ENCODE peak calls at places on chromosomes 16 and 17, in nine cellular contexts. P is GM20000, G is left lung, N is AG09309, I is endothelial cell, W is neural crest cell, J is AG04449, S is suprapubic skin, D is HFF-Myc. R is an unnamed sample.

GRCh38 chr17:19357351-19358140 is 5.0 kb downstream of the B9D1 start:
- DNase-seq in W (no peak), S (no peak), I (no peak), D (no peak), N (no peak), J (no peak), P (no peak), G (no peak), R (no peak)

GRCh38 chr17:56309897-56310296 is 156.6 kb downstream of the ANKFN1 start:
- DNase-seq in P (no peak), D (no peak), G (no peak), S (no peak), J (no peak), W (no peak), N (no peak), I (no peak), R (peak; percentile 47)

GRCh38 chr16:58020628-58021521 is 4.7 kb upstream of the MMP15 start:
- DNase-seq in S (no peak), D (no peak), J (no peak), W (peak; percentile 72), N (no peak), G (peak; percentile 30), P (peak; percentile 74), I (peak; percentile 69), R (peak; percentile 54)

GRCh38 chr17:65278050-65278819 is 141.1 kb downstream of the RGS9 start:
- DNase-seq in G (no peak), P (no peak), D (no peak), W (peak; percentile 65), J (no peak), N (no peak), S (no peak), I (peak; percentile 79), R (peak; percentile 29)

GRCh38 chr17:50905460-50905803 is 39.3 kb upstream of the TOB1 start:
- DNase-seq in D (no peak), I (no peak), J (no peak), G (no peak), P (no peak), S (no peak), W (no peak), N (no peak), R (no peak)

GRCh38 chr17:38685485-38685884 is 10.7 kb upstream of the EPOP start:
- DNase-seq in P (no peak), G (peak; percentile 79), J (no peak), I (no peak), S (no peak), W (no peak), N (no peak), D (no peak), R (no peak)

GRCh38 chr17:43784068-43784467 is 3.8 kb downstream of the CFAP97D1 start:
- DNase-seq in P (no peak), J (no peak), D (no peak), N (no peak), S (no peak), G (no peak), W (no peak), I (no peak), R (no peak)

GRCh38 chr17:32523017-32523680 is 36.4 kb downstream of the CDK5R1 start:
- DNase-seq in S (peak; percentile 50), G (no peak), N (no peak), W (no peak), P (peak; percentile 78), D (no peak), J (no peak), I (no peak), R (no peak)

GRCh38 chr17:49951362-49952080 is 17.5 kb upstream of the DLX4 start:
- DNase-seq in S (no peak), J (no peak), W (no peak), G (peak; percentile 47), P (no peak), I (no peak), D (no peak), N (no peak), R (peak; percentile 43)

GRCh38 chr16:86455116-86455515 is 55.2 kb upstream of the FOXF1 start:
- DNase-seq in J (peak; percentile 75), D (peak; percentile 94), I (no peak), S (no peak), W (no peak), N (peak; percentile 91), G (no peak), P (no peak), R (no peak)

GRCh38 chr17:66987059-66987616 is 22.6 kb downstream of the CACNG4 start:
- DNase-seq in P (no peak), W (no peak), G (no peak), J (no peak), I (no peak), D (no peak), N (no peak), S (no peak), R (no peak)

GRCh38 chr16:48101069-48101674 is 54.6 kb downstream of the ABCC12 start:
- DNase-seq in W (no peak), G (no peak), N (no peak), D (no peak), S (no peak), J (no peak), I (no peak), P (peak; percentile 71), R (peak; percentile 55)

GRCh38 chr16:635573-636205 is 416 bp downstream of the METTL26 start:
- DNase-seq in W (no peak), P (peak; percentile 39), J (no peak), N (no peak), G (no peak), S (no peak), D (no peak), I (peak; percentile 4), R (no peak)

GRCh38 chr16:10136916-10137315 is 45.3 kb downstream of the GRIN2A start:
- DNase-seq in G (no peak), W (no peak), D (no peak), N (no peak), I (no peak), S (no peak), J (no peak), P (no peak), R (no peak)

GRCh38 chr17:50931003-50931878 is 65.1 kb upstream of the TOB1 start:
- DNase-seq in P (peak; percentile 70), S (no peak), N (peak; percentile 51), W (peak; percentile 64), I (peak; percentile 70), J (no peak), D (no peak), G (peak; percentile 94), R (peak; percentile 78)

GRCh38 chr17:78329263-78330059 is 30.4 kb downstream of the SOCS3 start:
- DNase-seq in N (peak; percentile 63), G (peak; percentile 85), I (no peak), D (no peak), J (no peak), W (no peak), S (no peak), P (no peak), R (peak; percentile 89)

GRCh38 chr17:2893422-2893914 is 97.2 kb downstream of the RAP1GAP2 start:
- DNase-seq in W (no peak), G (no peak), N (no peak), P (no peak), S (no peak), J (no peak), I (no peak), D (no peak), R (peak; percentile 87)

GRCh38 chr16:50560903-50561863 is 13.0 kb downstream of the NKD1 start:
- DNase-seq in I (no peak), P (no peak), S (no peak), N (no peak), W (no peak), G (no peak), J (no peak), D (no peak), R (no peak)
- TF ChIP-seq CTCF in I (no peak), P (no peak), S (no peak), N (no peak), W (no peak), G (no peak), J (no peak), D (no peak), R (no peak)

GRCh38 chr16:56956756-56957155 is 5.0 kb upstream of the CETP start:
- DNase-seq in S (no peak), P (no peak), N (no peak), J (no peak), G (no peak), W (no peak), I (no peak), D (no peak), R (no peak)
- TF ChIP-seq CTCF in S (no peak), P (no peak), N (no peak), J (no peak), G (no peak), W (peak; percentile 17), I (no peak), D (peak; percentile 9), R (no peak)

GRCh38 chr17:62995377-62995885 is 29.4 kb downstream of the TANC2 start:
- DNase-seq in D (peak; percentile 10), W (no peak), G (no peak), I (peak; percentile 26), N (no peak), J (no peak), S (no peak), P (peak; percentile 16), R (peak; percentile 47)
- TF ChIP-seq CTCF in D (peak; percentile 71), W (peak; percentile 62), G (peak; percentile 16), I (peak; percentile 45), N (peak; percentile 54), J (peak; percentile 56), S (no peak), P (peak; percentile 55), R (peak; percentile 41)

DNA sequence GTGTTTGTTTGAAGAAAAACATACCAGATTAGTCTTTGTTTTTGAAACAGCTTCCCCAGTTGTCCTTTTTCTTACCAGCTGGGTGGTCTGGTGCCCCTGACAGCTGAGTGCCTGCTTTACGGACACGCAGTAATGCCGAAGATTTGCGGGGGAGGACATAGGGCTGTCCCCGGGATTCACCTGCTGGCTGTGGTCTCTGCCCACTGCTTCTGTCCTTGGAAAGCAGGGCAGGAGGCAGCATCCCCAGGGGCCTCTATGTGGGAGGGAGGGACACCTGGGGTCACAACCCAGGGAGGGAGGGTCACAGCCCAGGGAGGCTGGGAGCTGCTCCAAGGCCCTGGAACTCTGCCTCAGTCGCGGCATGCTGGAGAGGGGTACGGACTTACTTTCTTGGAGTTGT is 221.7 kb downstream of the NTN1 start:
- DNase-seq in S (no peak), I (no peak), J (no peak), P (no peak), G (peak; percentile 49), D (no peak), W (no peak), N (no peak), R (no peak)
- TF ChIP-seq CTCF in S (no peak), I (no peak), J (no peak), P (no peak), G (no peak), D (no peak), W (no peak), N (no peak), R (no peak)

DNA sequence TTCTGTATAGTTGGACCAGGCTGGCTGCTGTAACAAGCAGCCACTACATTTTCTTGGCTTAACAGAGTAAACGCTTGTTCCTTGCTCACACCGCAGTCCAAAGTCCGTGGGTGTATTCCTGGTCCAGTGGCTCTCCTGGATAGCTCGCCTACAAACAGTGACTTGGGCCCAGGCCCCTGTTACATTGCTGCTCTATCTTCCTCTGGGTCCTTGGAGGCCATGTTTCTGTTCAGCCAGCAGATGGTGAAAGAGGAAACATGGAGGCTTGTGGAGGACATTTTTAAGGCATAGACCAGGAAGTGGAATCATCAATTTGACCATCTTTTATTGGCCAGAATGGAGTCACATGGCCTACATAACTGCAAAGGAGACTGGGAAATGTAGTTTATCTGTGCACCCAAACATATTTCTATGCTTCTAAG is 55.1 kb downstream of the ATP2C2 start:
- DNase-seq in J (no peak), N (no peak), D (peak; percentile 22), P (peak; percentile 32), I (no peak), G (no peak), W (no peak), S (no peak), R (peak; percentile 34)
- TF ChIP-seq CTCF in J (no peak), N (no peak), D (no peak), P (no peak), I (no peak), G (no peak), W (no peak), S (no peak), R (no peak)

R was measured in MCF 10A.